ENCODE peak calls at places on chromosomes 3 and 15, in eight cellular contexts. One of them, this sample, is unnamed.

GRCh38 chr3:102400766-102401165 is 34.0 kb upstream of the ZPLD1 start:
- DNase-seq in GM12878: no peak
- DNase-seq in HepG2: no peak
- DNase-seq in K562: no peak
- DNase-seq in endothelial cell of umbilical vein: peak; percentile 17
- DNase-seq in H1: no peak
- DNase-seq in HCT116: peak; percentile 34
- DNase-seq in GM23338: no peak
- DNase-seq in this sample: no peak

GRCh38 chr3:12753275-12754028 is 5.6 kb downstream of the TMEM40 start:
- DNase-seq in HCT116: peak; percentile 32
- DNase-seq in GM12878: no peak
- DNase-seq in HepG2: no peak
- DNase-seq in K562: no peak
- DNase-seq in endothelial cell of umbilical vein: no peak
- DNase-seq in GM23338: no peak
- DNase-seq in H1: no peak
- DNase-seq in this sample: no peak

GRCh38 chr15:60272623-60273022 is 125.2 kb downstream of the ANXA2 start:
- DNase-seq in H1: no peak
- DNase-seq in HepG2: no peak
- DNase-seq in HCT116: no peak
- DNase-seq in GM12878: no peak
- DNase-seq in GM23338: peak; percentile 37
- DNase-seq in endothelial cell of umbilical vein: no peak
- DNase-seq in K562: no peak
- DNase-seq in this sample: no peak

GRCh38 chr15:52805351-52806283 is 15.5 kb upstream of the ONECUT1 start:
- DNase-seq in K562: no peak
- DNase-seq in HepG2: no peak
- DNase-seq in HCT116: no peak
- DNase-seq in H1: no peak
- DNase-seq in GM12878: no peak
- DNase-seq in GM23338: peak; percentile 88
- DNase-seq in endothelial cell of umbilical vein: no peak
- DNase-seq in this sample: no peak

GRCh38 chr3:138135833-138136194 is 3.6 kb upstream of the A4GNT start:
- DNase-seq in HepG2: no peak
- DNase-seq in endothelial cell of umbilical vein: no peak
- DNase-seq in HCT116: no peak
- DNase-seq in GM23338: no peak
- DNase-seq in GM12878: no peak
- DNase-seq in H1: no peak
- DNase-seq in K562: no peak
- DNase-seq in this sample: no peak

GRCh38 chr15:85745525-85745924 is 49.2 kb downstream of the KLHL25 start:
- DNase-seq in H1: no peak
- DNase-seq in GM23338: no peak
- DNase-seq in GM12878: no peak
- DNase-seq in endothelial cell of umbilical vein: no peak
- DNase-seq in K562: no peak
- DNase-seq in HCT116: no peak
- DNase-seq in HepG2: no peak
- DNase-seq in this sample: no peak

GRCh38 chr3:29283297-29283681 is 2.4 kb downstream of the RBMS3 start:
- DNase-seq in HCT116: no peak
- DNase-seq in K562: no peak
- DNase-seq in endothelial cell of umbilical vein: no peak
- DNase-seq in GM12878: no peak
- DNase-seq in GM23338: no peak
- DNase-seq in H1: no peak
- DNase-seq in HepG2: no peak
- DNase-seq in this sample: no peak

GRCh38 chr3:113485161-113485609 is 29.8 kb downstream of the SPICE1 start:
- DNase-seq in GM12878: no peak
- DNase-seq in K562: no peak
- DNase-seq in H1: no peak
- DNase-seq in HepG2: peak; percentile 53
- DNase-seq in endothelial cell of umbilical vein: no peak
- DNase-seq in HCT116: no peak
- DNase-seq in GM23338: peak; percentile 16
- DNase-seq in this sample: no peak

GRCh38 chr3:36843065-36844051 is 79.0 kb upstream of the DCLK3 start:
- DNase-seq in HCT116: peak; percentile 62
- DNase-seq in endothelial cell of umbilical vein: peak; percentile 19
- DNase-seq in GM12878: peak; percentile 15
- DNase-seq in GM23338: peak; percentile 85
- DNase-seq in H1: peak; percentile 69
- DNase-seq in HepG2: peak; percentile 24
- DNase-seq in K562: peak; percentile 62
- DNase-seq in this sample: no peak

GRCh38 chr15:99628374-99629001 is 62.7 kb downstream of the MEF2A start:
- DNase-seq in GM12878: no peak
- DNase-seq in K562: no peak
- DNase-seq in H1: no peak
- DNase-seq in HCT116: no peak
- DNase-seq in HepG2: peak; percentile 65
- DNase-seq in endothelial cell of umbilical vein: no peak
- DNase-seq in GM23338: no peak
- DNase-seq in this sample: no peak

GRCh38 chr3:15330031-15330596 is 2.3 kb downstream of the SH3BP5 start:
- DNase-seq in H1: no peak
- DNase-seq in endothelial cell of umbilical vein: peak; percentile 71
- DNase-seq in HepG2: no peak
- DNase-seq in GM12878: no peak
- DNase-seq in HCT116: no peak
- DNase-seq in K562: no peak
- DNase-seq in GM23338: no peak
- DNase-seq in this sample: peak; percentile 66

GRCh38 chr3:152969557-152970300 is 134.8 kb downstream of the P2RY1 start:
- DNase-seq in HepG2: peak; percentile 18
- DNase-seq in H1: no peak
- DNase-seq in K562: no peak
- DNase-seq in GM12878: no peak
- DNase-seq in HCT116: no peak
- DNase-seq in endothelial cell of umbilical vein: no peak
- DNase-seq in GM23338: peak; percentile 20
- DNase-seq in this sample: no peak

GRCh38 chr3:81898336-81898735 is 136.9 kb upstream of the GBE1 start:
- DNase-seq in H1: no peak
- DNase-seq in HCT116: no peak
- DNase-seq in GM23338: no peak
- DNase-seq in GM12878: no peak
- DNase-seq in K562: no peak
- DNase-seq in HepG2: no peak
- DNase-seq in endothelial cell of umbilical vein: no peak
- DNase-seq in this sample: no peak

GRCh38 chr3:60933828-60934227 is 317.4 kb downstream of the FHIT start:
- DNase-seq in H1: no peak
- DNase-seq in endothelial cell of umbilical vein: no peak
- DNase-seq in HepG2: no peak
- DNase-seq in GM23338: no peak
- DNase-seq in K562: no peak
- DNase-seq in GM12878: no peak
- DNase-seq in HCT116: no peak
- DNase-seq in this sample: no peak

GRCh38 chr3:127162947-127163645 is 29.8 kb upstream of the PRR23E start:
- DNase-seq in GM23338: peak; percentile 78
- DNase-seq in endothelial cell of umbilical vein: no peak
- DNase-seq in H1: no peak
- DNase-seq in HCT116: no peak
- DNase-seq in GM12878: no peak
- DNase-seq in K562: peak; percentile 42
- DNase-seq in HepG2: no peak
- DNase-seq in this sample: no peak

GRCh38 chr3:50472958-50473357 is 30.5 kb downstream of the CACNA2D2 start:
- DNase-seq in HCT116: no peak
- DNase-seq in GM23338: no peak
- DNase-seq in H1: no peak
- DNase-seq in HepG2: no peak
- DNase-seq in GM12878: no peak
- DNase-seq in K562: no peak
- DNase-seq in endothelial cell of umbilical vein: no peak
- DNase-seq in this sample: no peak

GRCh38 chr3:195032106-195032759 is 238.7 kb downstream of the XXYLT1 start:
- DNase-seq in endothelial cell of umbilical vein: no peak
- DNase-seq in HCT116: no peak
- DNase-seq in GM12878: no peak
- DNase-seq in GM23338: no peak
- DNase-seq in H1: no peak
- DNase-seq in K562: no peak
- DNase-seq in HepG2: no peak
- DNase-seq in this sample: no peak

GRCh38 chr15:73078291-73078690 is 26.0 kb downstream of the NEO1 start:
- DNase-seq in K562: no peak
- DNase-seq in GM12878: no peak
- DNase-seq in HepG2: no peak
- DNase-seq in endothelial cell of umbilical vein: no peak
- DNase-seq in HCT116: no peak
- DNase-seq in GM23338: no peak
- DNase-seq in H1: no peak
- DNase-seq in this sample: no peak

GRCh38 chr15:68626283-68626682 is 47.5 kb downstream of the CORO2B start:
- DNase-seq in GM23338: no peak
- DNase-seq in HCT116: no peak
- DNase-seq in endothelial cell of umbilical vein: no peak
- DNase-seq in GM12878: no peak
- DNase-seq in H1: no peak
- DNase-seq in K562: no peak
- DNase-seq in HepG2: no peak
- DNase-seq in this sample: no peak

GRCh38 chr3:97863025-97863424 is 41.2 kb downstream of the CRYBG3 start:
- DNase-seq in K562: no peak
- DNase-seq in HepG2: no peak
- DNase-seq in H1: no peak
- DNase-seq in GM12878: no peak
- DNase-seq in GM23338: no peak
- DNase-seq in HCT116: no peak
- DNase-seq in endothelial cell of umbilical vein: no peak
- DNase-seq in this sample: no peak

GRCh38 chr3:128470134-128470915 is 3.6 kb upstream of the DNAJB8 start:
- DNase-seq in HCT116: no peak
- DNase-seq in endothelial cell of umbilical vein: no peak
- DNase-seq in K562: no peak
- DNase-seq in HepG2: no peak
- DNase-seq in H1: no peak
- DNase-seq in GM12878: no peak
- DNase-seq in GM23338: no peak
- DNase-seq in this sample: no peak
- TF ChIP-seq EZH2 in HCT116: no peak
- TF ChIP-seq EZH2 in endothelial cell of umbilical vein: no peak
- TF ChIP-seq EZH2 in K562: no peak
- TF ChIP-seq EZH2 in HepG2: no peak
- TF ChIP-seq EZH2 in H1: no peak
- TF ChIP-seq EZH2 in GM12878: no peak
- TF ChIP-seq EZH2 in GM23338: no peak
- TF ChIP-seq EZH2 in this sample: no peak

DNA sequence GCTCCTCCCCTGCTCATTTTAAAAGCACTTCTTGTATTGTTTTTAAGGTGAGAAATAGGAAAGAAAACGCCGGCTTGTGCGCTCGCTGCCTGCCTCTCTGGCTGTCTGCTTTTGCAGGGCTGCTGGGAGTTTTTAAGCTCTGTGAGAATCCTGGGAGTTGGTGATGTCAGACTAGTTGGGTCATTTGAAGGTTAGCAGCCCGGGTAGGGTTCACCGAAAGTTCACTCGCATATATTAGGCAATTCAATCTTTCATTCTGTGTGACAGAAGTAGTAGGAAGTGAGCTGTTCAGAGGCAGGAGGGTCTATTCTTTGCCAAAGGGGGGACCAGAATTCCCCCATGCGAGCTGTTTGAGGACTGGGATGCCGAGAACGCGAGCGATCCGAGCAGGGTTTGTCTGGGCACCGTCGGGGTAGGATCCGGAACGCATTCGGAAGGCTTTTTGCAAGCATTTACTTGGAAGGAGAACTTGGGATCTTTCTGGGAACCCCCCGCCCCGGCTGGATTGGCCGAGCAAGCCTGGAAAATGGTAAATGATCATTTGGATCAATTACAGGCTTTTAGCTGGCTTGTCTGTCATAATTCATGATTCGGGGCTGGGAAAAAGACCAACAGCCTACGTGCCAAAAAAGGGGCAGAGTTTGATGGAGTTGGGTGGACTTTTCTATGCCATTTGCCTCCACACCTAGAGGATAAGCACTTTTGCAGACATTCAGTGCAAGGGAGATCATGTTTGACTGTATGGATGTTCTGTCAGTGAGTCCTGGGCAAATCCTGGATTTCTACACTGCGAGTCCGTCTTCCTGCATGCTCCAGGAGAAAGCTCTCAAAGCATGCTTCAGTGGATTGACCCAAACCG is at the start of gene RARB:
- DNase-seq in HCT116: no peak
- DNase-seq in endothelial cell of umbilical vein: peak; percentile 98
- DNase-seq in K562: peak; percentile 31
- DNase-seq in GM12878: no peak
- DNase-seq in HepG2: peak; percentile 66
- DNase-seq in GM23338: peak; percentile 86
- DNase-seq in H1: peak; percentile 39
- DNase-seq in this sample: peak; percentile 10
- TF ChIP-seq POLR2AphosphoS5 in HCT116: no peak
- TF ChIP-seq POLR2AphosphoS5 in endothelial cell of umbilical vein: peak; percentile 91
- TF ChIP-seq POLR2AphosphoS5 in K562: peak; percentile 42
- TF ChIP-seq POLR2AphosphoS5 in GM12878: no peak
- TF ChIP-seq POLR2AphosphoS5 in HepG2: no peak
- TF ChIP-seq POLR2AphosphoS5 in GM23338: peak; percentile 55
- TF ChIP-seq POLR2AphosphoS5 in H1: no peak
- TF ChIP-seq POLR2AphosphoS5 in this sample: peak; percentile 69

DNA sequence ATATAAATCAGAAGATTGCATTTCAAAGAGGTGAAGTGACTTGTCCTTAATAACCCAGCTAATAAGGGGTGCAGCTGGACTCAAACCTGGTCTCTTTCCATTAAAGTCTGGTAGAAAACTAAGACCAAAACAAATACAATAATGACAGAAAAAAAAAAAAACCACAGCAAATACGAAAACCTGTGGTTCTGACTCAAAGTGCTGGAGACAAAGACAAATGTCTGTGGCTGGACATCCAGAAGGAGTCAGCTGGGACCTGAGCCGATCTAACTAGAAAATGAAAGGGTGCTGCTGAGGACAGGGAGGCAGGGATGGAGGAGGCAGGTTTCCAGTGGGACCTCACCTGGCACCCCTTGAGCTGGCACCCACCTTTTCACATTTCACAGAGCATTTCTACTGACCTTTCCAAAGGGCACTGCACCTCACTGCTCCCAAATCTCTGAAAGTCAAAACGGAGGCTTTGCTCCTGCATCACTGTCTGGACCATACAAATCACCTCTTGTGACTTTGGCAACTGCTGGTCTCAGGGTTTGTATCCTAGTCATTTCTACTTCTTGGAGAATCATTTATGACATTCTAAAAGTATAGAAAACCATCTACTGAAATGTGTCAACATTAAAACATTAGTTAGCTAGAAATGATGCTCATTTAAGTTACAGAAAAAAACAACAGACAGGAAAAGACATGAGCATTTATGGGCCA is 61.7 kb downstream of the CCNL1 start:
- DNase-seq in K562: no peak
- DNase-seq in HepG2: no peak
- DNase-seq in endothelial cell of umbilical vein: no peak
- DNase-seq in H1: no peak
- DNase-seq in GM23338: no peak
- DNase-seq in GM12878: no peak
- DNase-seq in HCT116: no peak
- DNase-seq in this sample: no peak
- H3K27ac ChIP-seq in K562: no peak overlapping the region
- H3K27ac ChIP-seq in HepG2: no peak overlapping the region
- H3K27ac ChIP-seq in endothelial cell of umbilical vein: no peak overlapping the region
- H3K27ac ChIP-seq in H1: no peak overlapping the region
- H3K27ac ChIP-seq in GM23338: no peak overlapping the region
- H3K27ac ChIP-seq in GM12878: no peak overlapping the region
- H3K27ac ChIP-seq in HCT116: no peak overlapping the region
- H3K27ac ChIP-seq in this sample: no peak overlapping the region

GRCh38 chr15:83654379-83655236 is 685 bp downstream of the ADAMTSL3 start:
- DNase-seq in endothelial cell of umbilical vein: no peak
- DNase-seq in GM23338: peak; percentile 71
- DNase-seq in H1: no peak
- DNase-seq in K562: no peak
- DNase-seq in HepG2: no peak
- DNase-seq in GM12878: no peak
- DNase-seq in HCT116: no peak
- DNase-seq in this sample: no peak
- TF ChIP-seq EZH2 in endothelial cell of umbilical vein: peak; percentile 66
- TF ChIP-seq EZH2 in GM23338: peak; percentile 42
- TF ChIP-seq EZH2 in H1: peak; percentile 65
- TF ChIP-seq EZH2 in K562: no peak
- TF ChIP-seq EZH2 in HepG2: no peak
- TF ChIP-seq EZH2 in GM12878: no peak
- TF ChIP-seq EZH2 in HCT116: no peak
- TF ChIP-seq EZH2 in this sample: no peak